ENCODE peak calls at places on chromosomes 5 and 9, in six cellular contexts. P is GM23338; C is naive thymus-derived CD4-positive, alpha-beta T cell; J is heart left ventricle; L is left ventricle myocardium inferior; W is PC-3. V is an unnamed sample.

GRCh38 chr5:61450880-61451279 is 118.8 kb downstream of the ZSWIM6 start:
- DNase-seq in P (no peak), C (no peak), J (no peak), L (no peak), W (peak; percentile 7), V (no peak)

GRCh38 chr5:129246088-129246487 is 151.5 kb downstream of the ISOC1 start:
- DNase-seq in P (no peak), C (no peak), J (no peak), L (no peak), W (no peak), V (no peak)

GRCh38 chr5:76111510-76112174 is 28.5 kb downstream of the SV2C start:
- DNase-seq in P (no peak), C (no peak), J (no peak), L (no peak), W (no peak), V (no peak)

GRCh38 chr5:177555228-177555627 is 865 bp upstream of the FAM193B start:
- DNase-seq in P (no peak), C (no peak), J (no peak), L (no peak), W (no peak), V (no peak)

GRCh38 chr9:114372971-114373591 is 14.7 kb downstream of the AKNA start:
- DNase-seq in P (no peak), C (peak; percentile 90), J (peak; percentile 68), L (peak; percentile 62), W (no peak), V (peak; percentile 58)

GRCh38 chr5:150068472-150068871 is 17.9 kb downstream of the CSF1R start:
- DNase-seq in P (no peak), C (no peak), J (no peak), L (no peak), W (no peak), V (no peak)

GRCh38 chr9:133880851-133881634 is 111.1 kb downstream of the VAV2 start:
- DNase-seq in P (no peak), C (no peak), J (no peak), L (no peak), W (no peak), V (no peak)

GRCh38 chr9:4548796-4549725 is 58.8 kb downstream of the SLC1A1 start:
- DNase-seq in P (peak; percentile 81), C (no peak), J (peak; percentile 44), L (peak; percentile 22), W (peak; percentile 45), V (no peak)

GRCh38 chr9:8762676-8763075 is 963.1 kb upstream of the DMAC1 start:
- DNase-seq in P (peak; percentile 40), C (no peak), J (no peak), L (no peak), W (no peak), V (peak; percentile 43)

GRCh38 chr9:111300140-111300735 is 29.8 kb downstream of the OR2K2 start:
- DNase-seq in P (peak; percentile 47), C (no peak), J (no peak), L (no peak), W (no peak), V (no peak)

GRCh38 chr5:175813943-175814630 is 57.3 kb upstream of the CPLX2 start:
- DNase-seq in P (no peak), C (no peak), J (no peak), L (no peak), W (peak; percentile 93), V (no peak)

GRCh38 chr5:127813633-127814171 is 110.5 kb downstream of the CCDC192 start:
- DNase-seq in P (no peak), C (no peak), J (no peak), L (no peak), W (peak; percentile 83), V (no peak)

GRCh38 chr9:30943446-30944232 is 1440.8 kb upstream of the ACO1 start:
- DNase-seq in P (no peak), C (no peak), J (no peak), L (no peak), W (no peak), V (no peak)

GRCh38 chr5:154444559-154445421 is 1.0 kb upstream of the SAP30L start:
- DNase-seq in P (peak; percentile 60), C (no peak), J (peak; percentile 26), L (peak; percentile 16), W (peak; percentile 6), V (peak; percentile 29)

GRCh38 chr5:14035859-14036440 is 91.5 kb upstream of the DNAH5 start:
- DNase-seq in P (peak; percentile 94), C (no peak), J (peak; percentile 40), L (no peak), W (peak; percentile 100), V (peak; percentile 22)

GRCh38 chr9:78365979-78366697 is 69.2 kb downstream of the PSAT1 start:
- DNase-seq in P (peak; percentile 23), C (no peak), J (no peak), L (no peak), W (peak; percentile 52), V (no peak)

GRCh38 chr5:141869514-141869913 is 8.7 kb downstream of the PCDH1 start:
- DNase-seq in P (no peak), C (no peak), J (no peak), L (peak; percentile 7), W (no peak), V (peak; percentile 88)

GRCh38 chr9:108078823-108079222 is 589.3 kb upstream of the KLF4 start:
- DNase-seq in P (no peak), C (no peak), J (no peak), L (no peak), W (no peak), V (no peak)

GRCh38 chr5:93359296-93359957 is 221.6 kb downstream of the NR2F1-AS1 start:
- DNase-seq in P (no peak), C (no peak), J (no peak), L (no peak), W (peak; percentile 98), V (no peak)

GRCh38 chr5:154179846-154180710 is 10.5 kb upstream of the GALNT10 start:
- DNase-seq in P (peak; percentile 85), C (no peak), J (no peak), L (no peak), W (peak; percentile 71), V (peak; percentile 33)

GRCh38 chr5:64165500-64166200 is at the start of gene RNF180:
- DNase-seq in P (peak; percentile 87), C (no peak), J (peak; percentile 72), L (peak; percentile 56), W (peak; percentile 63), V (peak; percentile 33)

GRCh38 chr5:173671121-173671949 is 54.9 kb upstream of the BOD1 start:
- DNase-seq in P (no peak), C (no peak), J (peak; percentile 38), L (peak; percentile 50), W (no peak), V (no peak)

GRCh38 chr5:54753034-54753433 is 232.4 kb downstream of the ESM1 start:
- DNase-seq in P (no peak), C (no peak), J (peak; percentile 33), L (no peak), W (no peak), V (no peak)

GRCh38 chr5:72831685-72832084 is 15.2 kb downstream of the TNPO1 start:
- DNase-seq in P (no peak), C (no peak), J (no peak), L (no peak), W (no peak), V (no peak)

GRCh38 chr5:63351164-63351563 is 611.1 kb downstream of the HTR1A start:
- DNase-seq in P (no peak), C (no peak), J (no peak), L (no peak), W (peak; percentile 71), V (no peak)

GRCh38 chr5:133257977-133258376 is 206.2 kb downstream of the HSPA4 start:
- DNase-seq in P (no peak), C (no peak), J (no peak), L (no peak), W (peak; percentile 12), V (no peak)

GRCh38 chr9:124304285-124304684 is 46.5 kb downstream of the NEK6 start:
- DNase-seq in P (no peak), C (no peak), J (no peak), L (no peak), W (no peak), V (no peak)
- H3K36me3 ChIP-seq in P (no peaks in the 10 kb centered on the region), C (no peaks in the 10 kb centered on the region), J (peaks cover 12% of the 10 kb centered on the region), L (no peaks in the 10 kb centered on the region), W (peaks cover 7% of the 10 kb centered on the region), V (no peaks in the 10 kb centered on the region)

GRCh38 chr9:69388596-69388995 is 63.6 kb downstream of the ENTREP1 start:
- DNase-seq in P (no peak), C (no peak), J (no peak), L (no peak), W (no peak), V (no peak)

GRCh38 chr9:69389437-69389995 is 64.5 kb downstream of the ENTREP1 start:
- DNase-seq in P (no peak), C (no peak), J (no peak), L (no peak), W (peak; percentile 35), V (no peak)

GRCh38 chr9:69391487-69391886 is 66.5 kb downstream of the ENTREP1 start:
- DNase-seq in P (no peak), C (no peak), J (no peak), L (no peak), W (no peak), V (no peak)

GRCh38 chr9:69385474-69386091 is 60.6 kb downstream of the ENTREP1 start:
- DNase-seq in P (peak; percentile 93), C (no peak), J (no peak), L (no peak), W (no peak), V (no peak)

DNA sequence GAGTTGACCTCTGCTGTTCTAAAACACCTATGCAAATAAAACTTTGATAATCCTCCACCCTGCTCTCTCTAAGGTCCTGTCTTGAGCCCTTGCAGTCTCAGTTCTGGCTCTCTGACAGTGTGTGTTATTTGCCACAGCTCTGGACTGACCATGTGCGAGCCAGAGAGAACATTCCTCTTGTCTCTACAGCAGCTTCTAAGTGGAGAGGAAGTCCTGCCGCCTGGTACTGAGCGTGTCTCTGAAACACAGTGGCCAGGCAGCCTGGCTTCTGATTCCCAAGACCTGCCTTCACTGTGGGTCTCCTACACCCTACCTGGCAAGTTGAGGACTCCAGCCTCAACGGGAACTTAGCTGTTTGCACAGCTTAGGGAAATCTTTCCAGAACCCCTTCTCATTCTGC is 61.6 kb downstream of the ENTREP1 start:
- DNase-seq in P (no peak), C (no peak), J (peak; percentile 72), L (peak; percentile 31), W (no peak), V (no peak)
- H3K4me1 ChIP-seq in P (peaks cover 2% of the 10 kb centered on the region), C (no peaks in the 10 kb centered on the region), J (no peaks in the 10 kb centered on the region), L (peaks cover 49% of the 10 kb centered on the region), W (no peaks in the 10 kb centered on the region), V (no peaks in the 10 kb centered on the region)

GRCh38 chr5:113771483-113771882 is 258.0 kb downstream of the YTHDC2 start:
- DNase-seq in P (no peak), C (no peak), J (no peak), L (no peak), W (no peak), V (no peak)
- H3K27ac ChIP-seq in P (no peak overlapping the region), C (no peak overlapping the region), J (no peak overlapping the region), L (no peak overlapping the region), W (no peak overlapping the region), V (no peak overlapping the region)

DNA sequence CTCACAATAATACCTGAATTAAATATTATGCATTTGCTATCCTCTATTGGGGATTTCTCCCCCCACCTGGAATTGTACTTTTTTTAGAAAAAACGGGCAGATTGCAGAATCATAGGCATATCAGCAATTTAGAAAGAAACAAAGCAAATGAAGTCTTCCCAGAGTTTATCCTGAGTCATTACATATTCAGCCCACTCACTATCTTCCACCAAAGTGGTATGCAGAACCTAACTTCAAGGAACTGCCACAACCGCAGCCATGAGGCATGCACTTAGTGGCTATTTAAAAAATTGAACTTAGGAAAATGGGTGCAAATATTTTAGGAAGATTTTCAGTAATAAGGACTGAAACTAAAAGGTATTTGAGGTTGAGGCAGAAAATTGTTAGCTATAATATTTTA is 48.6 kb downstream of the UBAP1 start:
- DNase-seq in P (no peak), C (no peak), J (no peak), L (no peak), W (no peak), V (no peak)
- H3K36me3 ChIP-seq in P (no peaks in the 10 kb centered on the region), C (peaks cover 6% of the 10 kb centered on the region), J (peaks cover 8% of the 10 kb centered on the region), L (peaks cover 5% of the 10 kb centered on the region), W (no peaks in the 10 kb centered on the region), V (no peaks in the 10 kb centered on the region)

V was measured in colonic mucosa.